ENCODE peak calls at places on chromosomes 7 and 10, in ten cellular contexts. D is SIG-M5, R is WTC11, L is stromal cell of bone marrow, O is midbrain, Q is right atrium auricular region, H is activated T-cell treated with anti-CD3 and anti-CD28 coated beads for 1 hour, Y is HT-29, V is D341Med, G is PC-3. B is an unnamed sample.

GRCh38 chr7:27462575-27463270 is 200.0 kb downstream of the HIBADH start:
- DNase-seq in D (no peak), R (no peak), L (no peak), O (no peak), Q (no peak), H (no peak), Y (no peak), V (no peak), G (peak), B (no peak)

GRCh38 chr10:14205246-14205645 is 125.5 kb downstream of the FRMD4A start:
- DNase-seq in D (no peak), R (no peak), L (no peak), O (no peak), Q (peak), H (no peak), Y (no peak), V (no peak), G (no peak), B (no peak)

GRCh38 chr7:24152356-24152755 is 131.6 kb upstream of the NPY start:
- DNase-seq in D (no peak), R (no peak), L (no peak), O (no peak), Q (no peak), H (no peak), Y (no peak), V (no peak), G (peak), B (no peak)

GRCh38 chr7:91557789-91558396 is 293.7 kb downstream of the FZD1 start:
- DNase-seq in D (no peak), R (no peak), L (peak), O (no peak), Q (no peak), H (no peak), Y (peak), V (no peak), G (peak), B (no peak)

GRCh38 chr7:2309889-2310331 is 4.3 kb downstream of the SNX8 start:
- DNase-seq in D (no peak), R (peak), L (no peak), O (no peak), Q (no peak), H (no peak), Y (peak), V (no peak), G (peak), B (no peak)

GRCh38 chr10:119253433-119254174 is 46.2 kb downstream of the GRK5 start:
- DNase-seq in D (no peak), R (peak), L (peak), O (no peak), Q (peak), H (no peak), Y (peak), V (no peak), G (peak), B (no peak)

GRCh38 chr10:109374215-109374614 is 549.1 kb downstream of the XPNPEP1 start:
- DNase-seq in D (no peak), R (no peak), L (no peak), O (no peak), Q (no peak), H (no peak), Y (no peak), V (no peak), G (peak), B (no peak)

GRCh38 chr10:5943536-5943935 is 33.8 kb downstream of the IL15RA start:
- DNase-seq in D (no peak), R (peak), L (peak), O (no peak), Q (peak), H (no peak), Y (no peak), V (no peak), G (no peak), B (no peak)

GRCh38 chr7:114085592-114086490 is 167.0 kb upstream of the PPP1R3A start:
- DNase-seq in D (no peak), R (peak), L (peak), O (peak), Q (peak), H (no peak), Y (peak), V (peak), G (peak), B (no peak)

GRCh38 chr7:129550673-129551360 is 48.5 kb downstream of the SMKR1 start:
- DNase-seq in D (no peak), R (no peak), L (no peak), O (no peak), Q (no peak), H (no peak), Y (no peak), V (no peak), G (no peak), B (no peak)

GRCh38 chr7:20307901-20308300 is 22.8 kb upstream of the ITGB8 start:
- DNase-seq in D (no peak), R (no peak), L (no peak), O (peak), Q (no peak), H (no peak), Y (no peak), V (no peak), G (no peak), B (peak)

GRCh38 chr10:105183506-105183905 is 542.4 kb downstream of the SORCS3 start:
- DNase-seq in D (no peak), R (no peak), L (no peak), O (no peak), Q (no peak), H (no peak), Y (no peak), V (no peak), G (no peak), B (no peak)

GRCh38 chr7:102044984-102045673 is 227.7 kb downstream of the CUX1 start:
- DNase-seq in D (no peak), R (no peak), L (peak), O (peak), Q (no peak), H (no peak), Y (no peak), V (peak), G (no peak), B (no peak)

GRCh38 chr10:127485153-127485857 is 63.8 kb upstream of the NPS start:
- DNase-seq in D (no peak), R (peak), L (peak), O (no peak), Q (no peak), H (no peak), Y (no peak), V (no peak), G (peak), B (no peak)

GRCh38 chr7:11127112-11127785 is 153.6 kb downstream of the PHF14 start:
- DNase-seq in D (no peak), R (no peak), L (no peak), O (no peak), Q (no peak), H (no peak), Y (no peak), V (no peak), G (no peak), B (no peak)

GRCh38 chr10:11378835-11379234 is 232.6 kb downstream of the USP6NL start:
- DNase-seq in D (no peak), R (no peak), L (no peak), O (no peak), Q (no peak), H (no peak), Y (no peak), V (no peak), G (no peak), B (no peak)

GRCh38 chr7:24889611-24890010 is 90.4 kb downstream of the OSBPL3 start:
- DNase-seq in D (no peak), R (no peak), L (no peak), O (no peak), Q (no peak), H (no peak), Y (no peak), V (no peak), G (no peak), B (no peak)

GRCh38 chr7:2978403-2978802 is 65.3 kb downstream of the CARD11 start:
- DNase-seq in D (no peak), R (peak), L (no peak), O (no peak), Q (no peak), H (peak), Y (no peak), V (no peak), G (peak), B (no peak)

GRCh38 chr7:47226688-47227087 is 355.2 kb downstream of the TNS3 start:
- DNase-seq in D (no peak), R (no peak), L (no peak), O (no peak), Q (no peak), H (no peak), Y (no peak), V (no peak), G (no peak), B (no peak)

GRCh38 chr7:66426332-66426731 is 202.3 kb upstream of the KCTD7 start:
- DNase-seq in D (no peak), R (no peak), L (no peak), O (no peak), Q (no peak), H (no peak), Y (no peak), V (no peak), G (no peak), B (no peak)

GRCh38 chr10:103448751-103449150 is 3.4 kb downstream of the CALHM2 start:
- DNase-seq in D (no peak), R (no peak), L (peak), O (no peak), Q (peak), H (no peak), Y (no peak), V (no peak), G (peak), B (no peak)

GRCh38 chr7:37448057-37448636 is 517 bp downstream of the ELMO1 start:
- DNase-seq in D (no peak), R (peak), L (no peak), O (no peak), Q (no peak), H (no peak), Y (no peak), V (peak), G (no peak), B (no peak)

B was measured in amygdala.